ENCODE peak calls at places on chromosome X, in ten cellular contexts. J is GM12865, N is ovary, O is cardiac fibroblast, S is AG04450, K is uterus, T is A549, W is heart left ventricle, X is fibroblast of mammary gland, H is OCI-LY7. F is an unnamed sample.

GRCh38 chrX:31110657-31111056 is 38.8 kb upstream of the FTHL17 start:
- DNase-seq in T (no peak), O (no peak), X (no peak), N (no peak), K (no peak), J (no peak), H (no peak), W (no peak), S (no peak), F (no peak)

GRCh38 chrX:83008415-83008814 is 499.7 kb upstream of the POU3F4 start:
- DNase-seq in H (peak; percentile 37), N (no peak), O (no peak), J (peak; percentile 2), T (no peak), S (no peak), K (no peak), X (peak; percentile 1), W (no peak), F (no peak)

GRCh38 chrX:7330971-7331746 is 183.2 kb upstream of the PUDP start:
- DNase-seq in J (no peak), X (peak; percentile 96), O (peak; percentile 56), W (no peak), H (no peak), S (no peak), T (no peak), K (peak; percentile 29), N (peak; percentile 57), F (peak; percentile 97)

GRCh38 chrX:5595570-5595969 is 633.1 kb downstream of the NLGN4X start:
- DNase-seq in H (no peak), N (no peak), K (no peak), S (no peak), W (no peak), O (no peak), T (no peak), J (no peak), X (no peak), F (no peak)

GRCh38 chrX:100659431-100660137 is 15.6 kb downstream of the SRPX2 start:
- DNase-seq in W (no peak), H (no peak), X (no peak), J (no peak), O (no peak), T (no peak), S (no peak), N (no peak), K (no peak), F (peak; percentile 34)

GRCh38 chrX:9614016-9614415 is 149.2 kb downstream of the TBL1X start:
- DNase-seq in O (peak; percentile 40), J (no peak), W (no peak), S (no peak), H (no peak), X (peak; percentile 80), T (no peak), K (no peak), N (no peak), F (peak; percentile 71)

GRCh38 chrX:55161581-55161980 is 58.6 kb upstream of the PAGE5 start:
- DNase-seq in T (no peak), H (no peak), O (no peak), J (no peak), K (no peak), S (no peak), W (no peak), X (peak; percentile 0), N (no peak), F (peak; percentile 1)

GRCh38 chrX:41823402-41823801 is 99.4 kb downstream of the GPR82 start:
- DNase-seq in H (no peak), W (no peak), J (no peak), X (peak; percentile 37), T (no peak), N (no peak), K (no peak), S (no peak), O (peak; percentile 15), F (peak; percentile 32)

GRCh38 chrX:49166914-49167739 is 4.6 kb downstream of the MAGIX start:
- DNase-seq in X (peak; percentile 45), H (peak; percentile 69), W (peak; percentile 91), S (no peak), J (peak; percentile 62), O (peak; percentile 88), T (no peak), N (peak; percentile 71), K (peak; percentile 84), F (peak; percentile 86)

GRCh38 chrX:112642349-112642748 is 37.4 kb downstream of the LHFPL1 start:
- DNase-seq in K (no peak), T (peak; percentile 12), H (peak; percentile 44), W (no peak), J (peak; percentile 69), S (peak; percentile 23), N (no peak), X (peak; percentile 64), O (peak; percentile 54), F (peak; percentile 61)

GRCh38 chrX:150759568-150760416 is 66.6 kb downstream of the MTMR1 start:
- DNase-seq in J (no peak), S (no peak), O (no peak), W (no peak), X (no peak), N (no peak), K (no peak), H (no peak), T (no peak), F (no peak)

GRCh38 chrX:40170830-40171512 is 73.2 kb upstream of the BCOR start:
- DNase-seq in X (no peak), J (peak; percentile 60), H (peak; percentile 62), O (no peak), N (peak; percentile 34), S (no peak), K (peak; percentile 27), W (peak; percentile 30), T (no peak), F (no peak)

GRCh38 chrX:53056292-53056691 is 7.7 kb downstream of the GPR173 start:
- DNase-seq in X (peak; percentile 50), S (no peak), T (no peak), W (no peak), N (no peak), J (no peak), O (no peak), K (no peak), H (no peak), F (no peak)

GRCh38 chrX:4550018-4550417 is 836.6 kb upstream of the PRKX start:
- DNase-seq in O (no peak), H (peak; percentile 3), W (no peak), J (no peak), X (no peak), N (no peak), K (no peak), S (no peak), T (no peak), F (no peak)

GRCh38 chrX:71282514-71283408 is 674 bp upstream of the NONO start:
- DNase-seq in W (no peak), X (peak; percentile 46), H (no peak), K (no peak), S (no peak), N (no peak), T (peak; percentile 35), O (peak; percentile 51), J (peak; percentile 73), F (no peak)

GRCh38 chrX:38939067-38939466 is 137.8 kb downstream of the MID1IP1 start:
- DNase-seq in W (no peak), S (peak; percentile 7), N (no peak), J (no peak), T (no peak), X (peak; percentile 96), H (no peak), K (peak; percentile 29), O (peak; percentile 90), F (peak; percentile 57)

GRCh38 chrX:42540150-42540549 is 237.8 kb downstream of the PPP1R2C start:
- DNase-seq in K (no peak), S (no peak), H (no peak), N (no peak), J (no peak), W (no peak), X (no peak), T (no peak), O (no peak), F (no peak)

GRCh38 chrX:126137899-126138298 is 28.2 kb downstream of the DCAF12L2 start:
- DNase-seq in K (no peak), S (no peak), N (no peak), H (peak; percentile 0), J (peak; percentile 0), T (no peak), W (no peak), X (no peak), O (no peak), F (no peak)

GRCh38 chrX:149630681-149631292 is 805 bp downstream of the TMEM185A start:
- DNase-seq in J (no peak), T (peak; percentile 15), S (peak; percentile 4), N (no peak), H (no peak), K (no peak), X (peak; percentile 47), W (no peak), O (peak; percentile 60), F (peak; percentile 61)
- TF ChIP-seq CTCF in J (no peak), T (no peak), S (peak; percentile 38), N (no peak), H (no peak), K (no peak), X (peak; percentile 14), W (no peak), O (peak; percentile 32), F (peak; percentile 48)

GRCh38 chrX:115650449-115650848 is 89.5 kb downstream of the PLS3 start:
- DNase-seq in S (no peak), K (no peak), O (no peak), N (no peak), X (no peak), T (no peak), H (no peak), J (no peak), W (no peak), F (peak; percentile 46)
- H3K4me3 ChIP-seq in S (no peak overlapping the region), K (no peak overlapping the region), O (no peak overlapping the region), N (no peak overlapping the region), X (no peak overlapping the region), T (no peak overlapping the region), H (no peak overlapping the region), J (no peak overlapping the region), W (no peak overlapping the region), F (no peak overlapping the region)

GRCh38 chrX:56219702-56220101 is 12.5 kb upstream of the KLF8 start:
- DNase-seq in S (no peak), H (no peak), N (no peak), J (peak; percentile 1), T (no peak), W (no peak), K (no peak), O (no peak), X (peak; percentile 33), F (no peak)

GRCh38 chrX:56211701-56212100 is 20.5 kb upstream of the KLF8 start:
- DNase-seq in O (no peak), X (no peak), T (no peak), K (no peak), H (no peak), J (no peak), W (no peak), S (no peak), N (no peak), F (no peak)

GRCh38 chrX:56221101-56221500 is 11.1 kb upstream of the KLF8 start:
- DNase-seq in W (no peak), N (peak; percentile 36), H (no peak), T (no peak), K (no peak), S (no peak), O (no peak), X (no peak), J (no peak), F (no peak)

GRCh38 chrX:56216332-56216731 is 15.8 kb upstream of the KLF8 start:
- DNase-seq in J (no peak), N (no peak), T (no peak), K (no peak), O (no peak), X (no peak), W (no peak), H (no peak), S (no peak), F (no peak)
- TF ChIP-seq CTCF in J (no peak), N (no peak), T (no peak), K (no peak), O (no peak), X (no peak), W (no peak), H (no peak), S (no peak), F (no peak)

GRCh38 chrX:68077378-68077777 is 355.9 kb downstream of the OPHN1 start:
- DNase-seq in O (no peak), S (no peak), X (no peak), W (no peak), K (no peak), N (no peak), H (no peak), T (no peak), J (no peak), F (no peak)
- H3K4me3 ChIP-seq in O (no peak overlapping the region), S (no peak overlapping the region), X (no peak overlapping the region), W (no peak overlapping the region), K (no peak overlapping the region), N (no peak overlapping the region), H (no peak overlapping the region), T (no peak overlapping the region), J (no peak overlapping the region), F (no peak overlapping the region)